ENCODE peak calls at places on chromosomes 2 and 18, in five cellular contexts. Z is T-helper 17 cell, R is testis, I is transverse colon, S is left lobe of liver. V is an unnamed sample.

GRCh38 chr2:205758498-205758897 is 76.2 kb downstream of the NRP2 start:
- DNase-seq in Z (no peak), R (no peak), I (no peak), S (no peak), V (no peak)

GRCh38 chr2:35298493-35298892 is 1057.1 kb upstream of the CRIM1 start:
- DNase-seq in Z (no peak), R (no peak), I (no peak), S (no peak), V (no peak)

GRCh38 chr18:44681039-44681595 is 429 bp downstream of the SETBP1 start:
- DNase-seq in Z (no peak), R (no peak), I (no peak), S (no peak), V (peak)

GRCh38 chr18:63899206-63899605 is 8.6 kb upstream of the SERPINB10 start:
- DNase-seq in Z (no peak), R (no peak), I (no peak), S (no peak), V (no peak)

GRCh38 chr18:73829146-73829545 is 318.5 kb downstream of the FBXO15 start:
- DNase-seq in Z (no peak), R (no peak), I (no peak), S (no peak), V (no peak)

GRCh38 chr2:111983478-111984212 is 71.4 kb upstream of the TMEM87B start:
- DNase-seq in Z (no peak), R (no peak), I (no peak), S (no peak), V (no peak)

GRCh38 chr2:96819876-96820511 is 3.9 kb downstream of the CNNM3 start:
- DNase-seq in Z (no peak), R (no peak), I (no peak), S (no peak), V (no peak)

GRCh38 chr2:157839162-157839801 is 36.8 kb downstream of the ACVR1 start:
- DNase-seq in Z (no peak), R (no peak), I (no peak), S (no peak), V (peak)

GRCh38 chr18:26506012-26506411 is 42.3 kb downstream of the KCTD1 start:
- DNase-seq in Z (no peak), R (no peak), I (no peak), S (no peak), V (no peak)